ENCODE peak calls at places on chromosomes 1 and 21, in nine cellular contexts. P is OCI-LY7; B is cardiac muscle cell; F is CD4-positive, CD25-positive, alpha-beta regulatory T cell; S is SK-N-SH; A is H9; R is RWPE1; D is tibial nerve; X is heart right ventricle. C is an unnamed sample.

GRCh38 chr1:11845641-11846335 is 1.8 kb downstream of the NPPA start:
- DNase-seq in B (peak; percentile 45), X (no peak), D (no peak), P (peak; percentile 43), S (peak; percentile 57), F (no peak), R (peak; percentile 43), A (no peak), C (no peak)

GRCh38 chr1:226821719-226822085 is 48.7 kb upstream of the PSEN2 start:
- DNase-seq in D (peak; percentile 28), R (no peak), P (no peak), F (no peak), A (no peak), S (peak; percentile 52), X (no peak), B (peak; percentile 41), C (no peak)

GRCh38 chr21:16634522-16634914 is 878.3 kb upstream of the CXADR start:
- DNase-seq in A (peak; percentile 47), R (no peak), S (no peak), D (no peak), X (no peak), P (no peak), F (no peak), B (no peak), C (no peak)

GRCh38 chr1:113976609-113977278 is 2.5 kb upstream of the OLFML3 start:
- DNase-seq in B (peak; percentile 70), S (peak; percentile 38), R (peak; percentile 21), P (peak; percentile 30), X (peak; percentile 19), D (no peak), A (peak; percentile 62), F (no peak), C (peak; percentile 50)

GRCh38 chr1:175192111-175192629 is 406 bp downstream of the KIAA0040 start:
- DNase-seq in B (no peak), S (peak; percentile 22), F (no peak), D (peak; percentile 66), X (peak; percentile 82), R (no peak), A (peak; percentile 53), P (peak; percentile 60), C (peak; percentile 71)

GRCh38 chr1:15994590-15995351 is 9.3 kb upstream of the SRARP start:
- DNase-seq in R (peak; percentile 57), D (peak; percentile 61), S (peak; percentile 86), B (peak; percentile 76), F (peak; percentile 17), P (peak; percentile 49), X (peak; percentile 46), A (peak; percentile 74), C (peak; percentile 70)

GRCh38 chr1:223175633-223176032 is 32.6 kb upstream of the TLR5 start:
- DNase-seq in X (peak; percentile 27), P (no peak), A (no peak), R (no peak), S (no peak), D (peak; percentile 69), F (no peak), B (no peak), C (no peak)

GRCh38 chr1:33455537-33456301 is 16.7 kb upstream of the ZSCAN20 start:
- DNase-seq in A (peak; percentile 53), F (no peak), P (peak; percentile 80), R (peak; percentile 77), S (peak; percentile 66), D (peak; percentile 50), X (peak; percentile 60), B (peak; percentile 84), C (no peak)

GRCh38 chr1:62613325-62613727 is 16.0 kb downstream of the ANGPTL3 start:
- DNase-seq in A (no peak), F (no peak), X (no peak), S (no peak), R (no peak), B (no peak), D (no peak), P (peak; percentile 46), C (no peak)

GRCh38 chr1:50610563-50610962 is 187.3 kb upstream of the DMRTA2 start:
- DNase-seq in P (peak; percentile 42), D (no peak), X (no peak), B (no peak), A (no peak), R (no peak), S (no peak), F (no peak), C (no peak)

GRCh38 chr1:153614189-153614900 is 1.4 kb upstream of the S100A16 start:
- DNase-seq in D (no peak), F (no peak), R (no peak), X (no peak), S (no peak), P (no peak), B (no peak), A (no peak), C (no peak)

GRCh38 chr1:150536836-150537731 is 12.1 kb upstream of the ADAMTSL4 start:
- DNase-seq in X (no peak), D (no peak), S (no peak), A (no peak), R (no peak), F (no peak), B (no peak), P (no peak), C (no peak)

GRCh38 chr1:245434285-245434684 is 279.5 kb downstream of the KIF26B start:
- DNase-seq in F (no peak), R (no peak), P (no peak), S (no peak), X (no peak), A (no peak), B (no peak), D (no peak), C (no peak)

GRCh38 chr1:63772201-63772600 is 1.6 kb upstream of the ROR1 start:
- DNase-seq in P (no peak), A (no peak), F (no peak), S (no peak), B (no peak), X (no peak), D (no peak), R (no peak), C (no peak)

GRCh38 chr1:173418107-173418985 is 58.8 kb upstream of the PRDX6 start:
- DNase-seq in A (no peak), D (no peak), P (peak; percentile 76), B (no peak), X (no peak), R (no peak), S (no peak), F (no peak), C (no peak)

GRCh38 chr1:2107586-2108212 is 57.5 kb downstream of the PRKCZ start:
- DNase-seq in R (no peak), F (no peak), B (no peak), A (no peak), S (no peak), X (no peak), D (no peak), P (no peak), C (no peak)

GRCh38 chr1:197437891-197438853 is 170.1 kb downstream of the CRB1 start:
- DNase-seq in F (no peak), B (peak; percentile 54), S (no peak), R (no peak), A (no peak), P (no peak), X (no peak), D (no peak), C (no peak)

GRCh38 chr1:20602851-20603450 is 14.1 kb downstream of the CDA start:
- DNase-seq in F (no peak), R (no peak), A (no peak), D (no peak), P (no peak), S (no peak), X (no peak), B (no peak), C (no peak)

GRCh38 chr1:154171880-154172279 is 17.0 kb upstream of the NUP210L start:
- DNase-seq in S (no peak), F (no peak), X (no peak), A (no peak), B (no peak), D (no peak), R (no peak), P (no peak), C (no peak)

GRCh38 chr1:102120910-102121309 is 124.2 kb upstream of the OLFM3 start:
- DNase-seq in F (no peak), D (no peak), P (no peak), S (no peak), X (no peak), R (no peak), A (no peak), B (no peak), C (no peak)

GRCh38 chr1:201384406-201384782 is 6.9 kb upstream of the TNNT2 start:
- DNase-seq in D (no peak), R (no peak), S (no peak), X (no peak), A (no peak), B (no peak), P (no peak), F (no peak), C (no peak)
- H3K27ac ChIP-seq in D (no peak overlapping the region), R (peak overlapping the region; percentile 71), S (no peak overlapping the region), X (peak overlapping the region; percentile 60), A (no peak overlapping the region), B (peak overlapping the region; percentile 86), P (no peak overlapping the region), F (no peak overlapping the region), C (no peak overlapping the region)

GRCh38 chr1:182397653-182398388 is 2.6 kb downstream of the TEDDM1 start:
- DNase-seq in R (peak; percentile 16), S (no peak), A (no peak), X (no peak), D (no peak), P (no peak), B (no peak), F (no peak), C (no peak)
- H3K27ac ChIP-seq in R (no peak overlapping the region), S (no peak overlapping the region), A (no peak overlapping the region), X (no peak overlapping the region), D (peak overlapping the region; percentile 98), P (no peak overlapping the region), B (no peak overlapping the region), F (no peak overlapping the region), C (peak overlapping the region; percentile 78)

GRCh38 chr1:230381564-230381963 is 44.6 kb downstream of the PGBD5 start:
- DNase-seq in D (no peak), R (no peak), S (peak; percentile 47), X (no peak), B (no peak), A (no peak), F (no peak), P (no peak), C (no peak)
- H3K27ac ChIP-seq in D (peak overlapping the region; percentile 62), R (no peak overlapping the region), S (peak overlapping the region; percentile 86), X (no peak overlapping the region), B (peak overlapping the region; percentile 8), A (peak overlapping the region; percentile 15), F (no peak overlapping the region), P (no peak overlapping the region), C (no peak overlapping the region)

DNA sequence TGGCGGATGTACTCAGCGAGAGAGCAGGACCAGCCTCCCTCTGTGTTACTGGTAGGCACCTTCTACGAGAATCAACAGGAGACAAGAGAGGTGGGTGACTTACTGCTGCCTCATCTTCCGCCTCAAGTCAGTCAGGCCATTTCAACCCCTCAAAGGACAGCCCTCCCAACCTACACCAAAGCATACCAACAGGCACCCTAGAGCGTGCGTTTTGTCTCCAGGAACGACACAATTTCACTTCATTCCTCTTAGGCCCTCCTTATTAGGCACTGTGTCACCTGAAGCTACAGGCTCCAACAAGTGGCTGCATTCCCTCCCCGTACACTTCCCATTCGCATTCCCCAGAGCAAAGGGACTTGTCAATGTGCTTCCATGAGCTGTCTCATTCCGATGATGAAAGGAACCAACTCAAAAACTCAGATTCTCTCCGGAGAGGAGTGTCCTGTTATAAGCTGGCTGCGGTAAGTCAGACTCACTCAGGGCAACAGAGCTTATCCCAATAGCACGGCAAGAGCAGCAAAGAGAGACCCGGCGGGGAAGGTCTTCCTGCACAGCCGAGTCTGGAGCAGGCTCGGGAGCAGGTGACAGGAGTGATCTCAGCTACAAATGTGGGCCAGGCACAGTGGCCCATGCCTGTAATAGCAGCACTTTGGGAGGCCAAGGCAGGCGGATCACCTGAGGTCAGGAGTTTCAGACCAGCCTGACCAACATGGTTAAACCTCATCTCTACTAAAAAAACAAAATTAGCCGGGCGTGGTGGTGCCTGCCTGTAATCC is 120.6 kb upstream of the IFFO2 start:
- DNase-seq in P (no peak), R (no peak), S (no peak), B (no peak), A (no peak), X (no peak), F (no peak), D (no peak), C (no peak)
- H3K27ac ChIP-seq in P (no peak overlapping the region), R (peak overlapping the region; percentile 99), S (no peak overlapping the region), B (no peak overlapping the region), A (no peak overlapping the region), X (no peak overlapping the region), F (no peak overlapping the region), D (no peak overlapping the region), C (no peak overlapping the region)